ENCODE peak calls at places on chromosomes 11 and 22, in five cellular contexts. S is HCT116, B is GM23338, C is GM23248, Z is PC-3. N is an unnamed sample.

GRCh38 chr11:15178214-15178613 is 63.5 kb downstream of the INSC start:
- DNase-seq in B (no peak), S (no peak), Z (no peak), C (no peak), N (no peak)

GRCh38 chr11:70437111-70437784 is 38.9 kb downstream of the CTTN start:
- DNase-seq in S (no peak), Z (no peak), C (no peak), B (no peak), N (no peak)

GRCh38 chr22:32828561-32828960 is 27.1 kb downstream of the TIMP3 start:
- DNase-seq in S (no peak), C (no peak), B (no peak), Z (no peak), N (no peak)

GRCh38 chr11:44267366-44268072 is 42.4 kb downstream of the ALX4 start:
- DNase-seq in S (no peak), C (no peak), B (no peak), Z (no peak), N (no peak)

GRCh38 chr22:28183078-28183870 is 264.2 kb upstream of the PITPNB start:
- DNase-seq in Z (no peak), C (peak), B (no peak), S (no peak), N (no peak)

GRCh38 chr11:18491924-18492323 is 34.8 kb downstream of the TSG101 start:
- DNase-seq in S (no peak), C (peak), Z (peak), B (no peak), N (no peak)

GRCh38 chr11:66956689-66957290 is 1.4 kb downstream of the PC start:
- DNase-seq in S (no peak), B (peak), C (peak), Z (no peak), N (peak)

GRCh38 chr11:129894281-129895125 is 875 bp downstream of the NFRKB start:
- DNase-seq in B (no peak), S (no peak), C (peak), Z (peak), N (no peak)

GRCh38 chr11:65778431-65778900 is 2.3 kb downstream of the AP5B1 start:
- DNase-seq in B (no peak), C (no peak), S (no peak), Z (no peak), N (no peak)

GRCh38 chr22:35217541-35217940 is 39.8 kb upstream of the HMGXB4 start:
- DNase-seq in C (no peak), S (no peak), Z (no peak), B (no peak), N (no peak)

GRCh38 chr11:126082251-126083109 is 19.8 kb upstream of the CDON start:
- DNase-seq in Z (no peak), S (no peak), C (no peak), B (peak), N (peak)

GRCh38 chr11:71252782-71253730 is 679 bp upstream of the SHANK2 start:
- DNase-seq in B (peak), C (peak), S (peak), Z (peak), N (peak)

GRCh38 chr11:130672911-130673310 is 224.5 kb downstream of the ADAMTS15 start:
- DNase-seq in C (no peak), B (no peak), Z (peak), S (no peak), N (no peak)

GRCh38 chr11:32034680-32035079 is 56.2 kb upstream of the RCN1 start:
- DNase-seq in C (peak), Z (no peak), S (no peak), B (no peak), N (no peak)

GRCh38 chr11:111540114-111540920 is at the start of gene LAYN:
- DNase-seq in S (no peak), Z (no peak), C (peak), B (peak), N (peak)

GRCh38 chr22:30806391-30806861 is 111.8 kb downstream of the OSBP2 start:
- DNase-seq in C (peak), B (peak), S (peak), Z (peak), N (peak)

GRCh38 chr22:23175817-23176644 is 4.3 kb upstream of the BCR start:
- DNase-seq in C (no peak), S (no peak), Z (no peak), B (no peak), N (no peak)

GRCh38 chr11:36436084-36436483 is 74.0 kb downstream of the TRAF6 start:
- DNase-seq in B (no peak), S (no peak), C (no peak), Z (no peak), N (no peak)

GRCh38 chr11:36433896-36434295 is 76.2 kb downstream of the TRAF6 start:
- DNase-seq in C (no peak), Z (no peak), B (no peak), S (no peak), N (no peak)

GRCh38 chr11:36432747-36433146 is 77.3 kb downstream of the TRAF6 start:
- DNase-seq in S (no peak), B (no peak), Z (no peak), C (no peak), N (no peak)

GRCh38 chr11:36431429-36432092 is 78.5 kb downstream of the TRAF6 start:
- DNase-seq in B (no peak), C (peak), S (peak), Z (peak), N (peak)

GRCh38 chr11:36432093-36432469 is 78.0 kb downstream of the TRAF6 start:
- DNase-seq in Z (no peak), B (no peak), C (no peak), S (no peak), N (no peak)
- TF ChIP-seq EZH2phosphoT487 in Z (no peak), B (no peak), C (no peak), S (no peak), N (no peak)

DNA sequence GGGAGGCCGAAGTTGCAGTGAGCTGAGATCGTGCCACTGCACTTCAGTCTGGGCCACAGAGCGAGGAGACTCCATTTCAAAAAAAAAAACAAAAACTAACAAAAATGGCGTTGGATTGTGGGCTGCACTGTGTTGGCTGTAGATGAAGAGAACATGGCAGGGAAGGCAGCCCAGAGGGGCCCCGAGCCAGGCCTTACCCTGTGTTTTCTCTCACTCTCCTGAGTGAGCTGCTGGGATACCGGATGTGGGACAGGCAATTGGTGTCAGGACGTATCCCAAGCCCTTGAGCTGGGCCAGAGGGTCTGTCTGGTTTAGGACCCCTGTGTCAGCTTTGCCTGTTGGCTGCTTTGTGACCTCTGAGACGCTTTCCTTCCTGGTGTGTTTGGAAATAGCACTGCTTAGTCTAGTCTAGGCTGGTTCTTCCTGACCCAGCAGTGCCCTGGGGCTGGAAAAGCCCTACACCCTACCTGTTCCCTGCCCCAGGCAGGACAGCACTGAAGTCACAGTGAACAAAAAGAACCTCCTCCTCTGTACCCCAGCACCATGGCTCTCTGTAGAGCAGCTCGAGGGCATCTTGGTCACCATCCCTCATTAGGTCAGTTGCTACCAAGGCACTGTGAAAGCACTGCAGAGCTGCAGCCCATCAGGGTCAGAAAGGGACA is 17.8 kb downstream of the CHADL start:
- DNase-seq in Z (no peak), S (no peak), C (no peak), B (no peak), N (no peak)
- TF ChIP-seq EZH2phosphoT487 in Z (no peak), S (no peak), C (no peak), B (no peak), N (no peak)

GRCh38 chr11:12161137-12161536 is 50.7 kb downstream of the MICAL2 start:
- DNase-seq in C (no peak), Z (no peak), S (no peak), B (no peak), N (no peak)
- TF ChIP-seq EZH2phosphoT487 in C (no peak), Z (no peak), S (no peak), B (no peak), N (no peak)

DNA sequence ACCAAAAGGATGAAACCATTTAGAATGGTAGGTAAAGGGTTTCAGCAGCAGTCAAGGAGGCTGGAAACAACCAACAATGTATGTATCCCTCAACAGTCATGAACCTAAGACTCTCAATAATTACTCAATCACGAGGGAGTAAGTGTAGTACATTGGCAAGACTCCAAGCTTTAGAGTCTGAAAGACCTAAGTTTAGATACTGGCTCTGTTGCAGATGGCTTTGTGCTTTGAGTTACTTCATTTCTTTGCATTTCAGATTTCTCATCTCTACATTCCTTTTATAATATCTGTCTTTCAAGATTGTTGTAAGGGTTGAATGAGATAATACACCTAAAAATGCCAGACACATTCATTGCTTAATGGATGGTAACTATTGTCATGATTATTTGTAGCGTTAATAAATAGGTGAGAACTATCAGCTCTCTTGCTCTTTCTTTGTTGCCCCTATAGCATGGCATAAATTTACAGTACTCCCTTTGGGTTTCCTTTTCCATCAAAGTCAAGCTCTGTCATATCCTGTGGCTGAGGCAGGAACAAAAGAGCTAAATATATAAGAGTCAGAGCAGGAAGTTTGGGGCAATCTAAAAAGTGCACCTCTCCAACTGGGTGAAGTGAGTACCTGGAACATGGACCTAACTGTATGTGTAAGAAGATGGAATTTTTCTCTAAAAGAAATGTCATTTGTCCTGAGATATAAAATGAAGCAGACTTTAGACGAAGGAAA is 228.2 kb upstream of the ZC3H12C start:
- DNase-seq in B (no peak), C (peak), S (no peak), Z (no peak), N (no peak)
- TF ChIP-seq EZH2phosphoT487 in B (no peak), C (no peak), S (no peak), Z (no peak), N (no peak)

DNA sequence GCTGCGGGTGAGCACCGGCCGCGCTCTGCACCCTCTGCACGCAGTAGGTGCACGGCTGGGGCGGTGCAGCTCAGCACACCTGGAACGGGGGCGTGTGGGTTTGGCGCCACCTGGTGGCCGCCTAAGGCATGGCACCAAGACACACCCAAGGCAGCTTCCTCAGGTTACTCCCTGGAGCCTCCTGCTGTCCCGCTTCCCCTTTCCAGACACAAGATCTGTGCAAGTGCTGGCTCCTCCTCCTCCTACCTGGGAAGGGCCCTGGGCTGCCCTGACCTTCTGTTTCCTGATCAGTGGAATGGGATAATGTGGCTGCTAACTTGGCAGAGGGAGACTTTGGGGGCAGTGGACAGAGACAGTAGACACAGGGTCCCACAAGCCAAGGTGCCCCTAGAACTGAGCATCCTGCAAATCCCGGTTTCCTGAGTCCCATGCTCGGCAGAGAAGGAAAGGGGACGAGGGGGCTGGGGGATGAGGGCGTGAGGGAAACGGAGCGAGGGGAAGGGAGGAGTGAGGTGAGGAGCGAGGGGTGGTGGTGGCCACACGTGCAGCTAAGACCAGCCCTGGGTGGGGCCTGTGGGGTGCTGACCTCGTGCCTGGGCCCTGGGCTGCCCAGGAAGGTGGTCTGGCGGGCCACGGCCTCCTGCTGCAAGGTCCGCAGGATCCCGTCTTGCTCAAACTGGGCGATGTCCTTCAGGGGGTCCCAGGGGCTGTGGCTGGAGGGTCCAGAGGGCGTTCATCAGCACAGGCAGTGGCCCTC is 34.8 kb upstream of the CARS1 start:
- DNase-seq in Z (peak), S (peak), B (peak), C (peak), N (peak)
- TF ChIP-seq EZH2phosphoT487 in Z (no peak), S (no peak), B (no peak), C (no peak), N (no peak)

GRCh38 chr11:86637976-86638375 is 34.4 kb downstream of the ME3 start:
- DNase-seq in C (no peak), Z (no peak), S (no peak), B (no peak), N (no peak)
- TF ChIP-seq EZH2phosphoT487 in C (no peak), Z (no peak), S (no peak), B (no peak), N (no peak)